ENCODE peak calls at places on chromosomes 5 and 9, in four cellular contexts. One of them, this sample, is unnamed.

GRCh38 chr9:76717611-76718010 is 46.6 kb upstream of the PCA3 start:
- DNase-seq in stimulated activated CD4-positive, alpha-beta T cell treated with anti-CD3 and anti-CD28 coated beads, Interleukin-4, amount 100 ng/mL, for 48 hours: no peak
- DNase-seq in HepG2: no peak
- DNase-seq in EL: peak
- DNase-seq in this sample: no peak

GRCh38 chr5:1511651-1512540 is 11.9 kb downstream of the LPCAT1 start:
- DNase-seq in stimulated activated CD4-positive, alpha-beta T cell treated with anti-CD3 and anti-CD28 coated beads, Interleukin-4, amount 100 ng/mL, for 48 hours: no peak
- DNase-seq in HepG2: no peak
- DNase-seq in EL: peak
- DNase-seq in this sample: no peak

GRCh38 chr9:86795047-86795437 is 152.3 kb downstream of the GAS1 start:
- DNase-seq in stimulated activated CD4-positive, alpha-beta T cell treated with anti-CD3 and anti-CD28 coated beads, Interleukin-4, amount 100 ng/mL, for 48 hours: no peak
- DNase-seq in HepG2: no peak
- DNase-seq in EL: no peak
- DNase-seq in this sample: no peak

GRCh38 chr5:97979740-97980139 is 793.7 kb upstream of the RGMB start:
- DNase-seq in stimulated activated CD4-positive, alpha-beta T cell treated with anti-CD3 and anti-CD28 coated beads, Interleukin-4, amount 100 ng/mL, for 48 hours: no peak
- DNase-seq in HepG2: no peak
- DNase-seq in EL: no peak
- DNase-seq in this sample: no peak

GRCh38 chr5:44708611-44709010 is 100.1 kb upstream of the MRPS30 start:
- DNase-seq in stimulated activated CD4-positive, alpha-beta T cell treated with anti-CD3 and anti-CD28 coated beads, Interleukin-4, amount 100 ng/mL, for 48 hours: no peak
- DNase-seq in HepG2: no peak
- DNase-seq in EL: no peak
- DNase-seq in this sample: no peak

GRCh38 chr5:56981906-56982305 is 30.0 kb upstream of the MIER3 start:
- DNase-seq in stimulated activated CD4-positive, alpha-beta T cell treated with anti-CD3 and anti-CD28 coated beads, Interleukin-4, amount 100 ng/mL, for 48 hours: no peak
- DNase-seq in HepG2: no peak
- DNase-seq in EL: no peak
- DNase-seq in this sample: no peak

GRCh38 chr5:88143693-88144218 is 124.9 kb downstream of the TMEM161B start:
- DNase-seq in stimulated activated CD4-positive, alpha-beta T cell treated with anti-CD3 and anti-CD28 coated beads, Interleukin-4, amount 100 ng/mL, for 48 hours: no peak
- DNase-seq in HepG2: no peak
- DNase-seq in EL: no peak
- DNase-seq in this sample: no peak

GRCh38 chr9:86983260-86984255 is 36.3 kb upstream of the GAS1 start:
- DNase-seq in stimulated activated CD4-positive, alpha-beta T cell treated with anti-CD3 and anti-CD28 coated beads, Interleukin-4, amount 100 ng/mL, for 48 hours: no peak
- DNase-seq in HepG2: no peak
- DNase-seq in EL: peak
- DNase-seq in this sample: no peak

GRCh38 chr5:72845889-72846288 is 29.4 kb downstream of the TNPO1 start:
- DNase-seq in stimulated activated CD4-positive, alpha-beta T cell treated with anti-CD3 and anti-CD28 coated beads, Interleukin-4, amount 100 ng/mL, for 48 hours: no peak
- DNase-seq in HepG2: no peak
- DNase-seq in EL: peak
- DNase-seq in this sample: no peak

GRCh38 chr5:124744170-124744911 is 2.1 kb downstream of the ZNF608 start:
- DNase-seq in stimulated activated CD4-positive, alpha-beta T cell treated with anti-CD3 and anti-CD28 coated beads, Interleukin-4, amount 100 ng/mL, for 48 hours: no peak
- DNase-seq in HepG2: no peak
- DNase-seq in EL: peak
- DNase-seq in this sample: no peak

GRCh38 chr5:139418804-139419203 is 14.9 kb upstream of the SPATA24 start:
- DNase-seq in stimulated activated CD4-positive, alpha-beta T cell treated with anti-CD3 and anti-CD28 coated beads, Interleukin-4, amount 100 ng/mL, for 48 hours: no peak
- DNase-seq in HepG2: no peak
- DNase-seq in EL: no peak
- DNase-seq in this sample: no peak

GRCh38 chr9:112194969-112195431 is 19.9 kb upstream of the SUSD1 start:
- DNase-seq in stimulated activated CD4-positive, alpha-beta T cell treated with anti-CD3 and anti-CD28 coated beads, Interleukin-4, amount 100 ng/mL, for 48 hours: no peak
- DNase-seq in HepG2: no peak
- DNase-seq in EL: no peak
- DNase-seq in this sample: no peak

GRCh38 chr9:92406506-92406905 is 2.1 kb upstream of the OGN start:
- DNase-seq in stimulated activated CD4-positive, alpha-beta T cell treated with anti-CD3 and anti-CD28 coated beads, Interleukin-4, amount 100 ng/mL, for 48 hours: no peak
- DNase-seq in HepG2: no peak
- DNase-seq in EL: no peak
- DNase-seq in this sample: peak

GRCh38 chr5:10460252-10460906 is 18.7 kb downstream of the ROPN1L start:
- DNase-seq in stimulated activated CD4-positive, alpha-beta T cell treated with anti-CD3 and anti-CD28 coated beads, Interleukin-4, amount 100 ng/mL, for 48 hours: no peak
- DNase-seq in HepG2: no peak
- DNase-seq in EL: peak
- DNase-seq in this sample: no peak

GRCh38 chr9:752201-752600 is 89.3 kb upstream of the DMRT1 start:
- DNase-seq in stimulated activated CD4-positive, alpha-beta T cell treated with anti-CD3 and anti-CD28 coated beads, Interleukin-4, amount 100 ng/mL, for 48 hours: no peak
- DNase-seq in HepG2: no peak
- DNase-seq in EL: peak
- DNase-seq in this sample: no peak

GRCh38 chr9:18694959-18695668 is 221.2 kb downstream of the ADAMTSL1 start:
- DNase-seq in stimulated activated CD4-positive, alpha-beta T cell treated with anti-CD3 and anti-CD28 coated beads, Interleukin-4, amount 100 ng/mL, for 48 hours: no peak
- DNase-seq in HepG2: no peak
- DNase-seq in EL: no peak
- DNase-seq in this sample: no peak

GRCh38 chr9:72427801-72428200 is 62.8 kb upstream of the ZFAND5 start:
- DNase-seq in stimulated activated CD4-positive, alpha-beta T cell treated with anti-CD3 and anti-CD28 coated beads, Interleukin-4, amount 100 ng/mL, for 48 hours: no peak
- DNase-seq in HepG2: no peak
- DNase-seq in EL: no peak
- DNase-seq in this sample: no peak

GRCh38 chr5:160271396-160271795 is 41.0 kb downstream of the CCNJL start:
- DNase-seq in stimulated activated CD4-positive, alpha-beta T cell treated with anti-CD3 and anti-CD28 coated beads, Interleukin-4, amount 100 ng/mL, for 48 hours: no peak
- DNase-seq in HepG2: no peak
- DNase-seq in EL: no peak
- DNase-seq in this sample: no peak

GRCh38 chr9:69898714-69899209 is 78.1 kb downstream of the CFAP95 start:
- DNase-seq in stimulated activated CD4-positive, alpha-beta T cell treated with anti-CD3 and anti-CD28 coated beads, Interleukin-4, amount 100 ng/mL, for 48 hours: no peak
- DNase-seq in HepG2: peak
- DNase-seq in EL: peak
- DNase-seq in this sample: no peak

GRCh38 chr5:39014544-39014943 is 59.7 kb downstream of the RICTOR start:
- DNase-seq in stimulated activated CD4-positive, alpha-beta T cell treated with anti-CD3 and anti-CD28 coated beads, Interleukin-4, amount 100 ng/mL, for 48 hours: no peak
- DNase-seq in HepG2: peak
- DNase-seq in EL: peak
- DNase-seq in this sample: no peak

This sample was measured in activated T-helper 1 cell treated with anti-CD3 and anti-CD28 coated beads, Interleukin-12 subunit alpha, Interleukin-12 subunit beta, Interleukin-2, Interleukin-4 antibody, amounts not matched to agents 30 ng/mL and 10 ng/mL and 1 ng/mL, durations not matched to agents 14 hours and 24 hours and 36 hours.